ENCODE peak calls at places on chromosomes 1 and 21, in six cellular contexts. V is H1, G is K562, N is HepG2, Z is GM12878, E is HCT116. U is an unnamed sample.

GRCh38 chr1:165532053-165532452 is 11.7 kb upstream of the LRRC52 start:
- DNase-seq in N (no peak), E (no peak), Z (no peak), G (no peak), V (no peak), U (no peak)

GRCh38 chr21:45129231-45129923 is 55.0 kb downstream of the ADARB1 start:
- DNase-seq in E (no peak), V (no peak), N (no peak), Z (no peak), G (no peak), U (no peak)

GRCh38 chr1:231295938-231296337 is 41.7 kb downstream of the EXOC8 start:
- DNase-seq in E (no peak), G (no peak), V (no peak), N (no peak), Z (no peak), U (no peak)

GRCh38 chr1:209583408-209583807 is at the start of gene CAMK1G:
- DNase-seq in N (no peak), Z (no peak), E (no peak), V (peak; percentile 2), G (no peak), U (peak; percentile 36)

GRCh38 chr1:215118081-215118480 is 35.5 kb downstream of the KCNK2 start:
- DNase-seq in E (no peak), N (no peak), G (no peak), V (no peak), Z (no peak), U (no peak)

GRCh38 chr1:165680303-165680702 is 18.1 kb downstream of the ALDH9A1 start:
- DNase-seq in E (no peak), G (no peak), Z (no peak), V (no peak), N (no peak), U (no peak)

GRCh38 chr1:44652445-44653106 is 21.7 kb downstream of the TMEM53 start:
- DNase-seq in N (peak; percentile 46), E (no peak), G (peak; percentile 89), Z (no peak), V (peak; percentile 69), U (peak; percentile 93)

GRCh38 chr1:202160377-202160940 is at the start of gene PTPN7:
- DNase-seq in Z (peak; percentile 48), N (no peak), G (peak; percentile 75), V (no peak), E (no peak), U (no peak)

GRCh38 chr1:36156329-36157114 is 562 bp downstream of the MAP7D1 start:
- DNase-seq in V (no peak), Z (no peak), E (no peak), G (peak; percentile 82), N (no peak), U (peak; percentile 83)

GRCh38 chr1:243883551-243883950 is 33.5 kb upstream of the AKT3 start:
- DNase-seq in G (no peak), E (no peak), N (no peak), V (no peak), Z (no peak), U (no peak)

GRCh38 chr1:190373705-190374336 is 103.8 kb downstream of the BRINP3 start:
- DNase-seq in G (no peak), E (peak; percentile 15), N (peak; percentile 15), V (no peak), Z (no peak), U (no peak)

GRCh38 chr21:18298228-18298627 is 53.6 kb downstream of the CHODL start:
- DNase-seq in G (no peak), Z (no peak), E (no peak), N (no peak), V (no peak), U (peak; percentile 38)

GRCh38 chr1:81664341-81664740 is 136.4 kb upstream of the ADGRL2 start:
- DNase-seq in V (no peak), E (no peak), Z (no peak), N (no peak), G (no peak), U (no peak)

GRCh38 chr1:26145960-26146294 is 13.0 kb upstream of the FAM110D start:
- DNase-seq in G (no peak), N (no peak), E (no peak), Z (no peak), V (no peak), U (no peak)

GRCh38 chr1:175034775-175035174 is 11.6 kb upstream of the MRPS14 start:
- DNase-seq in N (no peak), G (no peak), V (no peak), E (no peak), Z (no peak), U (no peak)

GRCh38 chr1:182246783-182247182 is 144.8 kb downstream of the GLUL start:
- DNase-seq in E (no peak), G (no peak), V (no peak), Z (no peak), N (no peak), U (no peak)

GRCh38 chr1:33612877-33613487 is 140.5 kb downstream of the ZSCAN20 start:
- DNase-seq in N (peak; percentile 48), E (peak; percentile 79), V (peak; percentile 41), Z (no peak), G (peak; percentile 81), U (peak; percentile 81)

GRCh38 chr1:51427438-51427837 is 91.6 kb downstream of the EPS15 start:
- DNase-seq in V (no peak), E (no peak), N (no peak), G (no peak), Z (no peak), U (no peak)

GRCh38 chr1:51439053-51439452 is 80.0 kb downstream of the EPS15 start:
- DNase-seq in Z (no peak), E (no peak), V (no peak), G (no peak), N (no peak), U (no peak)

GRCh38 chr1:51435902-51436301 is 83.2 kb downstream of the EPS15 start:
- DNase-seq in Z (no peak), E (no peak), N (no peak), G (no peak), V (no peak), U (no peak)

GRCh38 chr1:51433972-51434510 is 85.0 kb downstream of the EPS15 start:
- DNase-seq in E (no peak), G (peak; percentile 29), N (no peak), Z (no peak), V (no peak), U (no peak)

DNA sequence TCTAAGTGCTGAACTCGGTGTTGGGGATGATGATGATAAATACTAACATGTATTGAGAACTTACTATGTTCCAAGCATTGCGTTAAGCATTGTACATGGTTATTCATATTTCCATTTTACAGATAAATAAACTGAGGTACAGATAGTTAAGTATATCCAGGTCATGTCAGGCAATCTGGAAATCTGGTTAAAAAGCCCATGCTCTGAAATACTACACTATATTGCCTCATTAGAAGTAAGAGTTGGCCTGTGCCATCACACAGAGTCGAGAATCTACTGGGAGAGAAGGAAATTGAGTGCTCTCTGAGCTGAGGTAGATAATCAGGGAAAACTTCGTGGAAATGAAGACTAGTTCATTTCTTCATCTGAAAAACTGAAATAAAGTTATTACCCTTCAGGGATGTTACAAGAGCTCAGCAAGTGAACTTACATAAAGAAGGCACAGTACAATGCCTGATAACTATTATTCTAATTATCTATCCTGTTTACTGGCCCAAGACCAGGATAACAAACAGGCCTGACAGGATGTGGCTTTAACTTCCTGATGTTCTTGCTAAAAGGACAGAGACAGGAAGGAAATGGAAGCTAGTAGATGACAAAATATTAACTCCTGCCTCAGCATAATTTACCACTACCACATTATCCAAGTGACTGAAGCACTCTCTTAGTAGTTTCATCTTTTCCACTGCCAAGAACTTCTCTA is 85.6 kb downstream of the EPS15 start:
- DNase-seq in G (peak; percentile 37), V (no peak), Z (no peak), N (no peak), E (no peak), U (no peak)
- TF ChIP-seq ATF3 in G (no peak), V (no peak), Z (no peak), N (no peak), E (no peak), U (no peak)

GRCh38 chr1:67759692-67760029 is 73.6 kb downstream of the GNG12 start:
- DNase-seq in G (no peak), V (no peak), N (no peak), Z (no peak), E (no peak), U (no peak)

GRCh38 chr1:67761730-67762129 is 71.5 kb downstream of the GNG12 start:
- DNase-seq in E (no peak), Z (no peak), N (no peak), G (no peak), V (no peak), U (no peak)

GRCh38 chr1:67761054-67761453 is 72.2 kb downstream of the GNG12 start:
- DNase-seq in Z (no peak), G (no peak), E (no peak), N (no peak), V (no peak), U (no peak)

GRCh38 chr1:67759066-67759465 is 74.1 kb downstream of the GADD45A start:
- DNase-seq in N (no peak), V (no peak), E (no peak), G (no peak), Z (no peak), U (no peak)

DNA sequence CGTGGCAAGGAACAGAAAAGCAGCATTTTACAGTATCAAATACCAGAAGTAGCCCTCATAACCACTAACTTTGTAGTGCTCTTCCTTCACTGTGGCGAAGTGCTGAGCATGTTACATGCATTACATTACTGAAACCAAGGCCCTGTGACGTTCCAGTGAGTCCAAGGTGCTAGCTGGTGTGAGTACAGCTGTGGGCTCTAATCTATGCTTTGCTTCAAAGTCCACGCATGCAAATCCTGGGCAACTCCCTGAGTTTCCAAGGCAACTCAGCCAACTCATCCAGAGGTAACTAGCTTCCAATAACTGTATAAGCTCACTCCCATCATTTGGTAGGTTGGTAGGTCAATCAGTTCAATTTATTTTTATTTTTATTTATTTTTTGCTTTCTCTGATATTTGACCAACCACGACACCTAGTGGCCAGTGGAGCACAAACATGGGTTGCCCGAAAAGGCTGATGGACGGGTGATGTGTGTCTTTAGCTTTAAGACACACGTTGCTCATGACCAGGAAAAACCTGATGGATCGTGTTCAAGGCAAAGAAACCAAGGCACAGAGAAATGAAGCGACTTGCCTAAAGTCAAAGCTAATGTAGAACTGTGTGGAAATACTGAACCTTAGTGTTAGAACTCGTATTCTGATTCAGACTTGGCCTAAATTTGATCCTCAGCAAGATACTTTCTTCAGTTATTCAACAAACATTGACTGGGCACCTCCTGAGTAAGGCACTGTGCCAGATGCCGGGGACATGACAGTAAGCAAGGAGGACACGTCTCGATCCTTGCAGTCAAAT is 73.0 kb downstream of the GNG12 start:
- DNase-seq in N (peak; percentile 87), G (peak; percentile 84), E (peak; percentile 54), Z (peak; percentile 90), V (no peak), U (peak; percentile 60)
- TF ChIP-seq ATF3 in N (no peak), G (no peak), E (no peak), Z (no peak), V (no peak), U (no peak)

DNA sequence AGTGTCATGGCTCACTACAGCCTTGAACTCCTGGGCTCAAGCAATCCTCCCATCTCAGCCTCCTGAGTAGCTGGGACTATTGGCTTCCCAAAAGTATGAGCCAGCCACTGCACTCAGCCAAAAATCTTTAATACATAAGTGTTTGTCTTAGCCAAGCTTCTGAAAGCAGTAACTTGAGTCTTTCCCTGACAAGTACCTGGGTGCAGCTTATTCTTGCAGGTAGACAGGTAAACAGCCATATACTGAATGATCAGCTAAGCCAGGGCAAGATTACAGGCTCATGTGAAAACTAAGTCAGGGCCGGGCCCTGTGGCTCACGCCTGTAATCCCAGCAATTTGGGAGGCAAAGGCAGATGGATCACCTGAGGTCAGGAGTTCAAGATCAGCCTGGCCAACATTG is 7.8 kb downstream of the MEAF6 start:
- DNase-seq in Z (no peak), G (no peak), E (no peak), V (no peak), N (no peak), U (no peak)
- TF ChIP-seq ATF3 in Z (no peak), G (no peak), E (no peak), V (no peak), N (no peak), U (no peak)

GRCh38 chr21:33007747-33008146 is 18.0 kb upstream of the OLIG2 start:
- DNase-seq in G (no peak), V (no peak), Z (no peak), E (no peak), N (no peak), U (no peak)
- TF ChIP-seq ATF3 in G (no peak), V (no peak), Z (no peak), E (no peak), N (no peak), U (no peak)

U was measured in WTC11.